ENCODE peak calls at places on chromosomes 1 and 21, in four cellular contexts. X is activated gamma-delta T cell treated with Interleukin-2 at 50 U/mL for 16 hours, F is WERI-Rb-1, H is fibroblast of pulmonary artery. N is an unnamed sample.

GRCh38 chr1:177877086-177877485 is 92.8 kb downstream of the SEC16B start:
- DNase-seq in H (no peak), F (no peak), X (no peak), N (no peak)

GRCh38 chr1:96409689-96410088 is 311.9 kb upstream of the PTBP2 start:
- DNase-seq in H (no peak), X (no peak), F (peak; percentile 35), N (no peak)

GRCh38 chr1:205047764-205048231 is 4.8 kb downstream of the CNTN2 start:
- DNase-seq in X (no peak), H (no peak), F (no peak), N (no peak)

GRCh38 chr1:84206416-84206815 is 62.3 kb downstream of the PRKACB start:
- DNase-seq in F (no peak), H (no peak), X (no peak), N (no peak)

GRCh38 chr1:201773764-201774163 is 55.2 kb upstream of the IPO9 start:
- DNase-seq in H (no peak), F (no peak), X (no peak), N (no peak)

GRCh38 chr1:100773444-100773843 is 53.9 kb downstream of the VCAM1 start:
- DNase-seq in X (no peak), F (no peak), H (peak; percentile 53), N (no peak)

GRCh38 chr1:38026592-38027200 is 14.2 kb downstream of the UTP11 start:
- DNase-seq in F (peak; percentile 75), X (no peak), H (peak; percentile 72), N (no peak)

GRCh38 chr1:52357397-52357796 is 8.6 kb downstream of the CC2D1B start:
- DNase-seq in X (no peak), H (no peak), F (no peak), N (no peak)

GRCh38 chr21:35026617-35027557 is 22.2 kb downstream of the RUNX1 start:
- DNase-seq in X (peak; percentile 86), H (peak; percentile 69), F (no peak), N (peak; percentile 90)

GRCh38 chr1:156356262-156356874 is 12.6 kb upstream of the RHBG start:
- DNase-seq in F (no peak), H (no peak), X (no peak), N (no peak)

GRCh38 chr1:20100632-20101355 is 18.5 kb downstream of the PLA2G2D start:
- DNase-seq in X (peak; percentile 5), F (peak; percentile 52), H (peak; percentile 74), N (peak; percentile 42)

GRCh38 chr1:43214465-43215444 is 42.6 kb downstream of the CFAP57 start:
- DNase-seq in X (no peak), H (peak; percentile 26), F (no peak), N (no peak)

GRCh38 chr1:50970927-50971582 is 1.0 kb downstream of the CDKN2C start:
- DNase-seq in H (no peak), X (no peak), F (no peak), N (no peak)

GRCh38 chr1:64469614-64469976 is 334 bp upstream of the CACHD1 start:
- DNase-seq in F (no peak), H (peak; percentile 8), X (no peak), N (no peak)

GRCh38 chr1:23444104-23444533 is 19.6 kb upstream of the TCEA3 start:
- DNase-seq in H (peak; percentile 99), X (no peak), F (no peak), N (no peak)

GRCh38 chr1:86849756-86850155 is 64.2 kb downstream of the SELENOF start:
- DNase-seq in F (no peak), X (no peak), H (no peak), N (no peak)

GRCh38 chr1:37403166-37403565 is 71.2 kb upstream of the ZC3H12A start:
- DNase-seq in X (no peak), H (no peak), F (peak; percentile 62), N (no peak)